ENCODE peak calls at places on chromosomes 7 and 10, in nine cellular contexts. M is cardiac fibroblast, Z is spleen, D is colonic mucosa, G is heart right ventricle, T is left ventricle myocardium inferior, V is brain microvascular endothelial cell, Y is HCT116, U is A549. C is an unnamed sample.

GRCh38 chr7:152465118-152465387 is 29.2 kb upstream of the KMT2C start:
- DNase-seq in U (no peak), V (no peak), T (no peak), D (no peak), Z (no peak), Y (no peak), G (no peak), M (no peak), C (no peak)

GRCh38 chr7:94088560-94088959 is 84.4 kb upstream of the BET1 start:
- DNase-seq in Z (no peak), U (no peak), G (no peak), D (no peak), Y (no peak), T (no peak), M (peak; percentile 58), V (no peak), C (peak; percentile 45)

GRCh38 chr7:130970696-130971095 is 236.7 kb upstream of the KLF14 start:
- DNase-seq in G (no peak), M (no peak), Z (no peak), V (no peak), Y (no peak), T (no peak), U (no peak), D (no peak), C (peak; percentile 56)

GRCh38 chr7:43569424-43569823 is 13.5 kb upstream of the STK17A start:
- DNase-seq in Z (no peak), V (peak; percentile 96), G (no peak), T (no peak), D (no peak), U (no peak), Y (no peak), M (peak; percentile 86), C (peak; percentile 40)

GRCh38 chr7:78924581-78924980 is 528.9 kb downstream of the MAGI2 start:
- DNase-seq in Z (no peak), V (peak; percentile 20), U (peak; percentile 11), M (peak; percentile 52), Y (peak; percentile 15), T (no peak), D (no peak), G (no peak), C (peak; percentile 35)

GRCh38 chr10:97734021-97734420 is 2.9 kb upstream of the ZFYVE27 start:
- DNase-seq in Z (no peak), V (no peak), M (no peak), G (no peak), D (no peak), T (no peak), U (no peak), Y (no peak), C (no peak)

GRCh38 chr10:77619964-77620703 is 17.5 kb downstream of the KCNMA1 start:
- DNase-seq in D (no peak), V (no peak), M (no peak), T (no peak), Y (no peak), G (no peak), U (no peak), Z (no peak), C (no peak)

GRCh38 chr7:99562832-99563231 is 4.4 kb downstream of the ZNF655 start:
- DNase-seq in U (peak; percentile 96), D (peak; percentile 31), Y (peak; percentile 96), T (no peak), M (peak; percentile 99), V (peak; percentile 98), G (no peak), Z (no peak), C (peak; percentile 97)

GRCh38 chr7:23955600-23956149 is 245.7 kb downstream of the STK31 start:
- DNase-seq in Y (no peak), D (no peak), G (no peak), T (no peak), M (no peak), Z (no peak), V (no peak), U (no peak), C (no peak)

GRCh38 chr10:120946497-120946896 is 95.3 kb downstream of the WDR11 start:
- DNase-seq in Y (no peak), V (no peak), T (no peak), D (no peak), Z (no peak), G (no peak), U (no peak), M (no peak), C (peak; percentile 11)

GRCh38 chr10:28087675-28088351 is 88.9 kb upstream of the ODAD2 start:
- DNase-seq in Y (no peak), V (peak; percentile 88), D (no peak), G (no peak), M (peak; percentile 77), U (peak; percentile 10), T (no peak), Z (no peak), C (peak; percentile 79)

GRCh38 chr7:107931740-107932515 is 40.9 kb downstream of the DLD start:
- DNase-seq in M (no peak), D (no peak), Z (no peak), G (no peak), V (no peak), U (no peak), Y (no peak), T (peak; percentile 42), C (peak; percentile 61)

DNA sequence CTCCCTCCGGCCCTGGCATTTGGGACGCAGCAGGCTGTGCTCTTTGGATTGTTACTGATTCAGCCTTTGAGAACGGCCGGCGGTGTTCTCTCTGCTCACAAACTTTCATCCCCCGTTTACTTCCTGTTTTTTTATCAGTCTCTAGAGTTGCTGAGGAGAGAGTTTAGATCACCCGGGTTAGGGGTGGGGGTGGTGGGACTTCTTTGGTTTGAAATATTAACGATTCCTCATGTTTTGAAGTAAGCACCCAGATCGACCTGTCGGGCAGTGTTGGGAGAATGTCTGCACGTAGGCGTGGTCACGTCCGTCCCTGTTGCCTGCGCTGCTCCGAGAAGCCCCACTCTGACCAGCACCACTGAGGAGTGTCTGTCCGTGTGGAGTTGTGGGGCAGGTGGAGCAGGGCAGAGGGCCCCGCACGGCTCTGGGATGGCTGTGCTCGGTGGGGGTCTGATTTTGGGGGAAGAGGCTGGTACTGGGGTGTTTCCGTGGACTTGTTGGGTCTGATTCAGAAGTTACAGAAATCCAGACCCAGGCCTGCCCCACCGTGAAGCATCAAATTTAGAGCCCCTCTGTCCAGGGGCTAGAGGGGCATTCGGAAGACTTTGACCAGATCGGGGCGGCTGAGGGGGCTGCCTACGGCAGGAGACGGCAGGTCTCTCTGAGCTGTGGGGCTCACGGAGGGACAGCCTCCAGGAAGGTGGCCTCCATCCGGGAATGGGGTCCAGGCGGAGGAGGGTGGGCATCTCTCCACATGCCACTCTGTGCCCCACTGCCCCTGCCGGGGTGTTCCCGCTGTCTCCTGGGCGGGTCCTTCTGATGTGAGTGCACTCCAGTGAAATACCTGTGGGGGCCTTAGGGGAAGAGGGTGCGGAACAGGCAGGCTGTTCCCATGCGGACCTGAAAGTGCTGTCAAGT is 7.4 kb downstream of the INPP5A start:
- DNase-seq in G (no peak), U (no peak), D (no peak), V (no peak), M (no peak), T (peak; percentile 13), Y (no peak), Z (peak; percentile 81), C (no peak)
- H3K4me3 ChIP-seq in G (no peak overlapping the region), U (no peak overlapping the region), D (no peak overlapping the region), V (no peak overlapping the region), M (no peak overlapping the region), T (peak overlapping the region; percentile 20), Y (no peak overlapping the region), Z (no peak overlapping the region), C (no peak overlapping the region)

GRCh38 chr10:46223064-46223480 is 63.7 kb upstream of the ANTXRL start:
- DNase-seq in Z (peak; percentile 54), U (peak; percentile 38), M (no peak), Y (no peak), G (no peak), T (no peak), V (no peak), D (peak; percentile 15), C (no peak)
- TF ChIP-seq CTCF in Z (no peak), U (peak; percentile 13), M (peak; percentile 20), Y (peak; percentile 69), G (peak; percentile 7), T (no peak), V (peak; percentile 36), D (no peak), C (peak; percentile 13)

DNA sequence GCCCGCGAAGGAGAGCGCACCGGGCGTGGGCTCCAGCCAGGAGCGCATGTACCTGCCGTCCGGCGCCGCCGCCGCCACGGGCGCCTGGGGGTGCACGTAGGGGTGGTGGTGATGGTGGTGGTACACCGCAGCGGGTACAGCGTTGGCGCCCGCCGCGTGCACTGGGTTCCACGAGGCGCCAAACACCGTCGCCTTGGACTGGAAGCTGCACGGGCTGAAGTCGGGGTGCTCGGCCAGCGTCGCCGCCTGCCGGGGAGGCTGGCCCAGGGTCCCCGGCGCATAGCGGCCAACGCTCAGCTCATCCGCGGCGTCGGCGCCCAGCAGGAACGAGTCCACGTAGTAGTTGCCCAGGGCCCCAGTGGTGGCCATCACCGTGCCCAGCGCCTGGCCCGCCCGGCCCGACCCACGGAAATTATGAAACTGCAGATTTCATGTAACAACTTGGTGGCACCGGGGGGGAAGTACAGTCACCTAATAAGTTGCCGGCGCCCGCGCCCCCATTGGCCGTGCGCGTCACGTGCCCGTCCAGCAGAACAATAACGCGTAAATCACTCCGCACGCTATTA is at the start of gene HOXA9:
- DNase-seq in U (no peak), M (no peak), V (no peak), Z (peak; percentile 87), G (no peak), D (peak; percentile 90), T (peak; percentile 32), Y (peak; percentile 94), C (no peak)
- H3K4me3 ChIP-seq in U (no peak within 1 kb of the TSS), M (no peak within 1 kb of the TSS), V (no peak within 1 kb of the TSS), Z (peak within 1 kb of the TSS; percentile 32), G (no peak within 1 kb of the TSS), D (peak within 1 kb of the TSS; percentile 64), T (peak within 1 kb of the TSS; percentile 54), Y (peak within 1 kb of the TSS; percentile 84), C (no peak within 1 kb of the TSS)

GRCh38 chr7:135510603-135511183 is 791 bp upstream of the CNOT4 start:
- DNase-seq in V (peak; percentile 12), Y (no peak), G (no peak), Z (no peak), D (peak; percentile 30), U (peak; percentile 57), M (peak; percentile 43), T (no peak), C (peak; percentile 46)
- TF ChIP-seq CTCF in V (peak; percentile 36), Y (no peak), G (no peak), Z (no peak), D (no peak), U (peak; percentile 21), M (peak; percentile 12), T (peak; percentile 19), C (peak; percentile 33)

DNA sequence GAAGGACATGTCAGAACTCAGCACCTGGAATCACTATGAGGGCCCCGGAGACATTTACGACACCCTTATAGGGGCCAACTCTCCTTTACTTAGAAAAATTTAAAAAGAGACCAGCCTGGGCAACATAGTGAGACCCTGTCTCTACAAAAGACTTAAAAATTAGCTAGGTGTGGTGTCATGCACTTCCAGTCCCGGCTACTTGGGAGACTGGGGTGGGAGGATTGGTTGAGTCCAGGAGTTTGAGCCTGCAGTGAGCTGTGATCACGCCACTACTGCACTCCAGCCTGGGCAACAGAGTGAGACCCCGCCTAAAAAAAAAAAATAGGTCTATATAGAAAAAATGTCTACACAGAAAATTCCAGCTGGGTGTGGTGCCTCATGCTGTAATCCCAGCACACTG is 7.5 kb upstream of the CYTH3 start:
- DNase-seq in Z (peak; percentile 1), V (no peak), G (no peak), Y (no peak), U (no peak), T (no peak), D (no peak), M (no peak), C (no peak)
- H3K4me3 ChIP-seq in Z (no peak overlapping the region), V (no peak overlapping the region), G (no peak overlapping the region), Y (no peak overlapping the region), U (no peak overlapping the region), T (no peak overlapping the region), D (no peak overlapping the region), M (no peak overlapping the region), C (no peak overlapping the region)